ENCODE peak calls at places on chromosomes 12 and 14, in seven cellular contexts. One of them, this sample, is unnamed.

GRCh38 chr12:52670961-52671360 is 9.2 kb downstream of the KRT1 start:
- DNase-seq in OCI-LY7: no peak
- DNase-seq in HCT116: no peak
- DNase-seq in GM23338: no peak
- DNase-seq in hepatocyte: no peak
- DNase-seq in neural progenitor cell: no peak
- DNase-seq in MM.1S: no peak
- DNase-seq in this sample: peak

GRCh38 chr14:90523544-90523943 is 126.7 kb downstream of the CALM1 start:
- DNase-seq in MM.1S: no peak
- DNase-seq in neural progenitor cell: no peak
- DNase-seq in OCI-LY7: no peak
- DNase-seq in GM23338: no peak
- DNase-seq in HCT116: no peak
- DNase-seq in hepatocyte: no peak
- DNase-seq in this sample: peak

GRCh38 chr14:36579001-36579555 is 3.3 kb downstream of the NKX2-8 start:
- DNase-seq in neural progenitor cell: peak
- DNase-seq in hepatocyte: no peak
- DNase-seq in HCT116: no peak
- DNase-seq in MM.1S: no peak
- DNase-seq in GM23338: no peak
- DNase-seq in OCI-LY7: no peak
- DNase-seq in this sample: no peak

GRCh38 chr14:105064721-105065143 is 498 bp downstream of the GPR132 start:
- DNase-seq in HCT116: no peak
- DNase-seq in MM.1S: peak
- DNase-seq in neural progenitor cell: peak
- DNase-seq in hepatocyte: peak
- DNase-seq in GM23338: no peak
- DNase-seq in OCI-LY7: no peak
- DNase-seq in this sample: peak

GRCh38 chr12:117279606-117280005 is 81.8 kb downstream of the NOS1 start:
- DNase-seq in OCI-LY7: peak
- DNase-seq in GM23338: peak
- DNase-seq in MM.1S: no peak
- DNase-seq in neural progenitor cell: no peak
- DNase-seq in HCT116: no peak
- DNase-seq in hepatocyte: no peak
- DNase-seq in this sample: no peak

GRCh38 chr12:118835911-118836310 is 145.4 kb upstream of the SRRM4 start:
- DNase-seq in MM.1S: no peak
- DNase-seq in OCI-LY7: no peak
- DNase-seq in GM23338: no peak
- DNase-seq in hepatocyte: no peak
- DNase-seq in neural progenitor cell: no peak
- DNase-seq in HCT116: no peak
- DNase-seq in this sample: no peak

GRCh38 chr14:63725786-63726185 is 2.1 kb downstream of the SGPP1 start:
- DNase-seq in MM.1S: no peak
- DNase-seq in neural progenitor cell: no peak
- DNase-seq in OCI-LY7: peak
- DNase-seq in HCT116: no peak
- DNase-seq in hepatocyte: no peak
- DNase-seq in GM23338: no peak
- DNase-seq in this sample: no peak

GRCh38 chr14:44657688-44658388 is 150.8 kb upstream of the FSCB start:
- DNase-seq in HCT116: no peak
- DNase-seq in MM.1S: peak
- DNase-seq in hepatocyte: peak
- DNase-seq in neural progenitor cell: peak
- DNase-seq in OCI-LY7: no peak
- DNase-seq in GM23338: peak
- DNase-seq in this sample: peak

GRCh38 chr12:5243014-5243413 is 188.9 kb upstream of the NTF3 start:
- DNase-seq in HCT116: no peak
- DNase-seq in OCI-LY7: no peak
- DNase-seq in GM23338: no peak
- DNase-seq in hepatocyte: no peak
- DNase-seq in neural progenitor cell: no peak
- DNase-seq in MM.1S: no peak
- DNase-seq in this sample: no peak

GRCh38 chr14:101103321-101103901 is 199.9 kb upstream of the RTL1 start:
- DNase-seq in neural progenitor cell: no peak
- DNase-seq in HCT116: no peak
- DNase-seq in hepatocyte: no peak
- DNase-seq in OCI-LY7: no peak
- DNase-seq in GM23338: no peak
- DNase-seq in MM.1S: no peak
- DNase-seq in this sample: no peak

GRCh38 chr12:80632835-80633234 is 74.6 kb upstream of the MYF6 start:
- DNase-seq in hepatocyte: peak
- DNase-seq in neural progenitor cell: peak
- DNase-seq in MM.1S: no peak
- DNase-seq in HCT116: no peak
- DNase-seq in OCI-LY7: peak
- DNase-seq in GM23338: peak
- DNase-seq in this sample: peak

GRCh38 chr12:105461276-105461975 is 130.9 kb downstream of the C12orf75 start:
- DNase-seq in GM23338: no peak
- DNase-seq in hepatocyte: no peak
- DNase-seq in OCI-LY7: no peak
- DNase-seq in MM.1S: no peak
- DNase-seq in HCT116: no peak
- DNase-seq in neural progenitor cell: no peak
- DNase-seq in this sample: no peak

GRCh38 chr12:50073712-50074111 is 11.4 kb upstream of the SMARCD1 start:
- DNase-seq in neural progenitor cell: no peak
- DNase-seq in GM23338: no peak
- DNase-seq in MM.1S: no peak
- DNase-seq in HCT116: no peak
- DNase-seq in OCI-LY7: no peak
- DNase-seq in hepatocyte: no peak
- DNase-seq in this sample: no peak

GRCh38 chr14:41350476-41350875 is 256.2 kb upstream of the LRFN5 start:
- DNase-seq in OCI-LY7: no peak
- DNase-seq in hepatocyte: no peak
- DNase-seq in HCT116: no peak
- DNase-seq in GM23338: no peak
- DNase-seq in MM.1S: no peak
- DNase-seq in neural progenitor cell: no peak
- DNase-seq in this sample: peak

GRCh38 chr14:40760703-40761102 is 846.0 kb upstream of the LRFN5 start:
- DNase-seq in MM.1S: no peak
- DNase-seq in HCT116: no peak
- DNase-seq in neural progenitor cell: peak
- DNase-seq in OCI-LY7: no peak
- DNase-seq in hepatocyte: no peak
- DNase-seq in GM23338: no peak
- DNase-seq in this sample: no peak

GRCh38 chr12:116882742-116883141 is 1.5 kb upstream of the HRK start:
- DNase-seq in neural progenitor cell: peak
- DNase-seq in MM.1S: no peak
- DNase-seq in HCT116: no peak
- DNase-seq in OCI-LY7: peak
- DNase-seq in hepatocyte: no peak
- DNase-seq in GM23338: peak
- DNase-seq in this sample: peak

GRCh38 chr14:50964683-50965390 is 20.6 kb upstream of the PYGL start:
- DNase-seq in hepatocyte: peak
- DNase-seq in OCI-LY7: no peak
- DNase-seq in neural progenitor cell: no peak
- DNase-seq in GM23338: no peak
- DNase-seq in HCT116: no peak
- DNase-seq in MM.1S: no peak
- DNase-seq in this sample: peak

GRCh38 chr12:49633703-49634311 is 10.4 kb downstream of the PRPF40B start:
- DNase-seq in MM.1S: no peak
- DNase-seq in HCT116: no peak
- DNase-seq in GM23338: no peak
- DNase-seq in hepatocyte: no peak
- DNase-seq in OCI-LY7: no peak
- DNase-seq in neural progenitor cell: no peak
- DNase-seq in this sample: no peak

GRCh38 chr14:60515244-60515695 is 6.3 kb downstream of the SIX6 start:
- DNase-seq in OCI-LY7: no peak
- DNase-seq in HCT116: no peak
- DNase-seq in hepatocyte: peak
- DNase-seq in neural progenitor cell: no peak
- DNase-seq in MM.1S: no peak
- DNase-seq in GM23338: peak
- DNase-seq in this sample: no peak

GRCh38 chr12:132006056-132006680 is 56.4 kb downstream of the EP400 start:
- DNase-seq in hepatocyte: no peak
- DNase-seq in HCT116: no peak
- DNase-seq in OCI-LY7: no peak
- DNase-seq in GM23338: no peak
- DNase-seq in neural progenitor cell: no peak
- DNase-seq in MM.1S: no peak
- DNase-seq in this sample: no peak
- TF ChIP-seq EZH2phosphoT487 in hepatocyte: no peak
- TF ChIP-seq EZH2phosphoT487 in HCT116: no peak
- TF ChIP-seq EZH2phosphoT487 in OCI-LY7: no peak
- TF ChIP-seq EZH2phosphoT487 in GM23338: no peak
- TF ChIP-seq EZH2phosphoT487 in neural progenitor cell: no peak
- TF ChIP-seq EZH2phosphoT487 in MM.1S: no peak
- TF ChIP-seq EZH2phosphoT487 in this sample: no peak

GRCh38 chr14:55458800-55459577 is 18.6 kb upstream of the TBPL2 start:
- DNase-seq in neural progenitor cell: no peak
- DNase-seq in MM.1S: no peak
- DNase-seq in OCI-LY7: no peak
- DNase-seq in hepatocyte: no peak
- DNase-seq in GM23338: no peak
- DNase-seq in HCT116: no peak
- DNase-seq in this sample: peak
- TF ChIP-seq EZH2phosphoT487 in neural progenitor cell: no peak
- TF ChIP-seq EZH2phosphoT487 in MM.1S: no peak
- TF ChIP-seq EZH2phosphoT487 in OCI-LY7: no peak
- TF ChIP-seq EZH2phosphoT487 in hepatocyte: no peak
- TF ChIP-seq EZH2phosphoT487 in GM23338: no peak
- TF ChIP-seq EZH2phosphoT487 in HCT116: no peak
- TF ChIP-seq EZH2phosphoT487 in this sample: no peak

GRCh38 chr14:79543348-79543747 is 668.0 kb downstream of the DIO2 start:
- DNase-seq in hepatocyte: no peak
- DNase-seq in HCT116: no peak
- DNase-seq in OCI-LY7: no peak
- DNase-seq in MM.1S: no peak
- DNase-seq in neural progenitor cell: no peak
- DNase-seq in GM23338: no peak
- DNase-seq in this sample: no peak

GRCh38 chr14:79540394-79540793 is 670.9 kb downstream of the DIO2 start:
- DNase-seq in MM.1S: no peak
- DNase-seq in HCT116: no peak
- DNase-seq in hepatocyte: no peak
- DNase-seq in OCI-LY7: no peak
- DNase-seq in GM23338: peak
- DNase-seq in neural progenitor cell: no peak
- DNase-seq in this sample: peak

GRCh38 chr14:79544671-79545070 is 666.6 kb downstream of the DIO2 start:
- DNase-seq in hepatocyte: no peak
- DNase-seq in GM23338: no peak
- DNase-seq in MM.1S: no peak
- DNase-seq in OCI-LY7: no peak
- DNase-seq in neural progenitor cell: no peak
- DNase-seq in HCT116: no peak
- DNase-seq in this sample: peak

GRCh38 chr14:79542121-79542520 is 669.2 kb downstream of the DIO2 start:
- DNase-seq in MM.1S: no peak
- DNase-seq in GM23338: no peak
- DNase-seq in hepatocyte: no peak
- DNase-seq in neural progenitor cell: no peak
- DNase-seq in HCT116: no peak
- DNase-seq in OCI-LY7: no peak
- DNase-seq in this sample: no peak

GRCh38 chr14:79543966-79544365 is 667.3 kb downstream of the DIO2 start:
- DNase-seq in hepatocyte: peak
- DNase-seq in GM23338: peak
- DNase-seq in neural progenitor cell: peak
- DNase-seq in OCI-LY7: peak
- DNase-seq in HCT116: no peak
- DNase-seq in MM.1S: no peak
- DNase-seq in this sample: peak
- TF ChIP-seq EZH2phosphoT487 in hepatocyte: no peak
- TF ChIP-seq EZH2phosphoT487 in GM23338: no peak
- TF ChIP-seq EZH2phosphoT487 in neural progenitor cell: no peak
- TF ChIP-seq EZH2phosphoT487 in OCI-LY7: no peak
- TF ChIP-seq EZH2phosphoT487 in HCT116: no peak
- TF ChIP-seq EZH2phosphoT487 in MM.1S: no peak
- TF ChIP-seq EZH2phosphoT487 in this sample: no peak

GRCh38 chr14:55731881-55732498 is 152.0 kb downstream of the KTN1 start:
- DNase-seq in hepatocyte: peak
- DNase-seq in MM.1S: no peak
- DNase-seq in neural progenitor cell: peak
- DNase-seq in OCI-LY7: peak
- DNase-seq in HCT116: peak
- DNase-seq in GM23338: peak
- DNase-seq in this sample: peak
- TF ChIP-seq EZH2phosphoT487 in hepatocyte: no peak
- TF ChIP-seq EZH2phosphoT487 in MM.1S: no peak
- TF ChIP-seq EZH2phosphoT487 in neural progenitor cell: no peak
- TF ChIP-seq EZH2phosphoT487 in OCI-LY7: no peak
- TF ChIP-seq EZH2phosphoT487 in HCT116: no peak
- TF ChIP-seq EZH2phosphoT487 in GM23338: no peak
- TF ChIP-seq EZH2phosphoT487 in this sample: no peak

DNA sequence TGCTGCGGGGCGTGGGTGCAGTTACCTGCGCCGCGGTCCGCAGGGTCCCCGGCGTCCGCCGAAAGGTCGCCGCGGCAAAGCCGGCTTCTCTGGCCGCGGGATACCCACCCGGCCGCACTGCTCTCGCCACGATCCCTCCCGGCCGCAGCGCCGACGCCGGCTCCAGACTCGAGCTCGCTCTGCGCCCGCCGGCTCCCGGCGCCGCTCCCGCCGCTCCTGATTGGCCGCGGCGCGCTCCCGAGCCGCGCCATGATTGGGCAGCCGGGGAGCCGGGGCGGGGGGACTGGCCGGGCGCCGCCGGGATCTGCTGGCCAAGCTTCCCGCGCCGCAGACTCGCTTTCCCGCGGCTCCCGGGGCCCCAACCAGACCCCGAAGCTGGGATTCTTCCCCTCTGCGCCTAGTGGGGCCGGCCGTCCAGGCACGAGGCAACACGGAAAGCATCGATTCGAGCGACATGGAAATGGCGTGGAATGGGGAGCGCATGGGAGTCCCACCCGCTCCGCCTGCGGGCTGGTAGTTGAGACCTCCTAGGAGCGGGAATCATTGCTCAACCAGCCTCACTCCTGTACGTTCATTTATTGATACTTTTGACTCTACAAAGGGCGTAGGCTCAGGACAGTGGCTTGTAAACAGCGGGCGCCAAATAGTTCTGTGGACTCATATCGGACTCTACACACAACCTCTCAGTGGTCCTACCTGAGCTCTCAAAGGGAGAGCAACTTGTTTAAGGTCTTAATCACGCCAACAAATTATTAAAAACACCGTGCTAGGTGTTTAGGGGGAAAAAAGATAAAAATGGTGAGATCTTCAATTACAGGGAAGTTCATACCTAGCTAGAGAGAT is 36.4 kb upstream of the STON2 start:
- DNase-seq in neural progenitor cell: peak
- DNase-seq in GM23338: peak
- DNase-seq in hepatocyte: peak
- DNase-seq in MM.1S: peak
- DNase-seq in HCT116: peak
- DNase-seq in OCI-LY7: peak
- DNase-seq in this sample: peak
- TF ChIP-seq EZH2phosphoT487 in neural progenitor cell: no peak
- TF ChIP-seq EZH2phosphoT487 in GM23338: no peak
- TF ChIP-seq EZH2phosphoT487 in hepatocyte: no peak
- TF ChIP-seq EZH2phosphoT487 in MM.1S: no peak
- TF ChIP-seq EZH2phosphoT487 in HCT116: no peak
- TF ChIP-seq EZH2phosphoT487 in OCI-LY7: no peak
- TF ChIP-seq EZH2phosphoT487 in this sample: no peak